ENCODE peak calls at places on chromosomes 16 and 17, in ten cellular contexts. Z is GM18507; O is naive thymus-derived CD4-positive, alpha-beta T cell; W is astrocyte of the cerebellum; G is SK-N-SH; V is CD8-positive, alpha-beta memory T cell; H is NCI-H1048; P is EH; M is activated effector memory CD4-positive, alpha-beta T cell treated with anti-CD3 and anti-CD28 coated beads, Interleukin-2, amount 50 U/mL, for 16 hours; Q is IMR-90. D is an unnamed sample.

GRCh38 chr16:80164881-80165280 is 375.9 kb upstream of the DYNLRB2 start:
- DNase-seq in Z (no peak), O (no peak), W (no peak), G (no peak), V (no peak), H (no peak), P (peak), M (no peak), Q (no peak), D (no peak)

GRCh38 chr16:19753815-19754643 is 36.0 kb downstream of the IQCK start:
- DNase-seq in Z (no peak), O (no peak), W (peak), G (no peak), V (no peak), H (no peak), P (peak), M (no peak), Q (peak), D (no peak)

GRCh38 chr17:4229627-4230026 is 34.2 kb downstream of the ANKFY1 start:
- DNase-seq in Z (no peak), O (no peak), W (peak), G (no peak), V (no peak), H (no peak), P (peak), M (no peak), Q (peak), D (no peak)

GRCh38 chr16:66427451-66427860 is 361 bp downstream of the BEAN1 start:
- DNase-seq in Z (no peak), O (peak), W (no peak), G (no peak), V (no peak), H (no peak), P (no peak), M (no peak), Q (no peak), D (no peak)

GRCh38 chr17:57862410-57862989 is 12.7 kb upstream of the MRPS23 start:
- DNase-seq in Z (no peak), O (no peak), W (no peak), G (peak), V (no peak), H (no peak), P (no peak), M (no peak), Q (no peak), D (no peak)

GRCh38 chr17:82449136-82449882 is 1.2 kb downstream of the CYBC1 start:
- DNase-seq in Z (peak), O (peak), W (no peak), G (peak), V (peak), H (no peak), P (no peak), M (peak), Q (no peak), D (no peak)

GRCh38 chr16:12089492-12090161 is 113.1 kb downstream of the SNX29 start:
- DNase-seq in Z (no peak), O (peak), W (no peak), G (no peak), V (peak), H (no peak), P (peak), M (peak), Q (peak), D (no peak)

GRCh38 chr17:68319420-68320162 is 28.3 kb downstream of the ARSG start:
- DNase-seq in Z (no peak), O (no peak), W (no peak), G (no peak), V (no peak), H (no peak), P (no peak), M (no peak), Q (no peak), D (no peak)

GRCh38 chr17:31859487-31860008 is 504 bp upstream of the COPRS start:
- DNase-seq in Z (no peak), O (no peak), W (no peak), G (peak), V (no peak), H (no peak), P (no peak), M (no peak), Q (no peak), D (no peak)

GRCh38 chr17:47272491-47272890 is 18.9 kb downstream of the ITGB3 start:
- DNase-seq in Z (no peak), O (no peak), W (no peak), G (no peak), V (no peak), H (no peak), P (no peak), M (no peak), Q (no peak), D (no peak)

GRCh38 chr17:1153795-1154546 is 25.8 kb downstream of the ABR start:
- DNase-seq in Z (no peak), O (no peak), W (peak), G (peak), V (no peak), H (no peak), P (peak), M (no peak), Q (peak), D (peak)

GRCh38 chr16:16067127-16067526 is 117.7 kb downstream of the ABCC1 start:
- DNase-seq in Z (no peak), O (no peak), W (no peak), G (no peak), V (no peak), H (no peak), P (peak), M (no peak), Q (peak), D (no peak)

GRCh38 chr16:85471469-85472431 is 141.4 kb upstream of the GSE1 start:
- DNase-seq in Z (no peak), O (no peak), W (no peak), G (no peak), V (no peak), H (no peak), P (peak), M (no peak), Q (no peak), D (no peak)